ENCODE peak calls at places on chromosome 17, in five cellular contexts. M, W, Y, O and Z are unnamed samples.
A peak's percentile ranks its signal among the peaks of the same experiment; 100 is the strongest.

GRCh38 chr17:30113213-30113612 is 3.4 kb upstream of the NSRP1 start:
- DNase-seq in M (peak; percentile 65), O (no peak), W (peak; percentile 19), Y (no peak), Z (no peak)

GRCh38 chr17:15475620-15476354 is 8.4 kb upstream of the CDRT4 start:
- DNase-seq in O (no peak), M (no peak), W (no peak), Y (no peak), Z (no peak)

GRCh38 chr17:75876938-75877751 is 1.2 kb downstream of the TRIM47 start:
- DNase-seq in W (peak; percentile 75), O (peak; percentile 81), M (peak; percentile 88), Y (peak; percentile 98), Z (peak; percentile 94)

GRCh38 chr17:1643999-1644492 is 1.5 kb downstream of the SCARF1 start:
- DNase-seq in W (no peak), O (no peak), Y (no peak), M (no peak), Z (peak; percentile 32)

GRCh38 chr17:17792143-17792550 is 44.6 kb downstream of the SREBF1 start:
- DNase-seq in M (no peak), O (no peak), Y (no peak), W (no peak), Z (no peak)

GRCh38 chr17:34811561-34811960 is 149.7 kb downstream of the CCT6B start:
- DNase-seq in Y (no peak), O (no peak), W (no peak), M (no peak), Z (no peak)

GRCh38 chr17:75531724-75532090 is 6.2 kb downstream of the LLGL2 start:
- DNase-seq in W (no peak), Y (no peak), O (no peak), M (no peak), Z (no peak)

GRCh38 chr17:66441012-66441703 is 138.7 kb downstream of the PRKCA start:
- DNase-seq in W (no peak), M (no peak), Y (no peak), O (no peak), Z (no peak)

GRCh38 chr17:16513858-16514257 is 21.9 kb upstream of the LRRC75A start:
- DNase-seq in Y (no peak), O (no peak), M (no peak), W (no peak), Z (no peak)

GRCh38 chr17:70629902-70630301 is 460.6 kb downstream of the KCNJ2 start:
- DNase-seq in O (no peak), W (no peak), Y (no peak), M (no peak), Z (no peak)

GRCh38 chr17:76252040-76252954 is 12.0 kb upstream of the RNF157 start:
- DNase-seq in Y (no peak), M (peak; percentile 65), O (peak; percentile 95), W (no peak), Z (no peak)

GRCh38 chr17:51848451-51848850 is 310.1 kb downstream of the CA10 start:
- DNase-seq in M (no peak), W (no peak), O (no peak), Y (no peak), Z (no peak)

GRCh38 chr17:17809527-17810373 is 27.0 kb downstream of the SREBF1 start:
- DNase-seq in W (peak; percentile 55), Y (peak; percentile 72), O (no peak), M (no peak), Z (no peak)

GRCh38 chr17:60910415-60910814 is 232.8 kb downstream of the BCAS3 start:
- DNase-seq in W (no peak), O (no peak), M (no peak), Y (no peak), Z (no peak)

GRCh38 chr17:62690168-62690897 is 62.9 kb downstream of the MRC2 start:
- DNase-seq in M (no peak), W (no peak), O (no peak), Y (no peak), Z (no peak)

GRCh38 chr17:16974569-16975265 is 2.8 kb upstream of the TNFRSF13B start:
- DNase-seq in M (no peak), O (no peak), Y (no peak), W (no peak), Z (no peak)

GRCh38 chr17:79153367-79154130 is 78.9 kb downstream of the ENGASE start:
- DNase-seq in W (no peak), O (no peak), M (no peak), Y (no peak), Z (no peak)

GRCh38 chr17:1724351-1724868 is at the start of gene WDR81:
- DNase-seq in Y (peak; percentile 91), M (peak; percentile 93), W (peak; percentile 92), O (peak; percentile 93), Z (peak; percentile 95)

GRCh38 chr17:48722201-48722907 is at the start of gene PRAC1:
- DNase-seq in Y (no peak), O (no peak), W (peak; percentile 93), M (no peak), Z (no peak)

GRCh38 chr17:19002191-19002590 is 2.4 kb downstream of the FAM83G start:
- DNase-seq in W (no peak), O (no peak), Y (no peak), M (no peak), Z (no peak)

GRCh38 chr17:11622468-11622867 is 24.2 kb downstream of the DNAH9 start:
- DNase-seq in M (no peak), O (no peak), Y (no peak), W (no peak), Z (no peak)

GRCh38 chr17:2101448-2102257 is 46.8 kb downstream of the HIC1 start:
- DNase-seq in O (no peak), Y (peak; percentile 70), M (peak; percentile 91), W (peak; percentile 91), Z (peak; percentile 52)

GRCh38 chr17:5758651-5759050 is 174.3 kb upstream of the NLRP1 start:
- DNase-seq in W (no peak), M (no peak), O (no peak), Y (no peak), Z (no peak)

GRCh38 chr17:14038206-14038605 is 31.1 kb upstream of the COX10 start:
- DNase-seq in O (no peak), M (no peak), Y (no peak), W (no peak), Z (no peak)

GRCh38 chr17:74825003-74825627 is 34.6 kb downstream of the GRIN2C start:
- DNase-seq in Y (no peak), M (no peak), O (no peak), W (no peak), Z (no peak)

GRCh38 chr17:247767-248166 is 66.3 kb upstream of the DOC2B start:
- DNase-seq in W (no peak), M (peak; percentile 55), O (no peak), Y (peak; percentile 26), Z (peak; percentile 18)

GRCh38 chr17:77440571-77440981 is 299.8 kb downstream of the SEC14L1 start:
- DNase-seq in M (no peak), Y (no peak), W (no peak), O (no peak), Z (no peak)

GRCh38 chr17:45844695-45845375 is at the start of gene SPPL2C:
- DNase-seq in M (no peak), O (no peak), Y (no peak), W (no peak), Z (no peak)

GRCh38 chr17:50483266-50483665 is 4.6 kb downstream of the RSAD1 start:
- DNase-seq in W (no peak), O (no peak), Y (no peak), M (no peak), Z (peak; percentile 57)
- H3K4me3 ChIP-seq in W (no peak overlapping the region), O (no peak overlapping the region), Y (no peak overlapping the region), M (no peak overlapping the region), Z (no peak overlapping the region)

DNA sequence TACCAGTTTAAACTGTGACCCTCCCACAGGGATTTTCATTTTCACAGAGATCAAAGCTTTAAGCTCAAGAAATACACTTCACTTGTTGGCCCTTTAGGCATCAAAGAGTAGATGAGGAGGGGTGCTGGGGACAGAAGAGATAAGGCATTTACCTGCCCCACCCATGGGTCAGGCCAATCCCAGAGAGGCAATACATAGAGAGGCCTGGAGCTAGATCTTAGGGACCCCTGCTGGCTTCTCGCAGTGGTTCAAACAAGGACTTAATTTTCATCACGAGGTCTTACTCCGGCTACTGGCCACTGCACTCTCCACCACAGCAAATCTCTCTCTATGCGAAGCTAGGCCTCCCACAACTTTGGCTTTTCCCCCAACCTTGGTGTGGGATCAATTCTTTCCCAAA is 46.6 kb downstream of the NOG start:
- DNase-seq in Y (no peak), W (no peak), O (no peak), M (no peak), Z (no peak)
- TF ChIP-seq POLR2A in Y (no peak), W (no peak), O (no peak), M (no peak), Z (no peak)

GRCh38 chr17:59652119-59652518 is 32.4 kb downstream of the CLTC start:
- DNase-seq in O (no peak), W (no peak), Y (no peak), M (no peak), Z (no peak)
- H3K36me3 ChIP-seq in O (no peaks in the 10 kb centered on the region), W (no peaks in the 10 kb centered on the region), Y (no peaks in the 10 kb centered on the region), M (peaks cover 100% of the 10 kb centered on the region), Z (peaks cover 100% of the 10 kb centered on the region)

DNA sequence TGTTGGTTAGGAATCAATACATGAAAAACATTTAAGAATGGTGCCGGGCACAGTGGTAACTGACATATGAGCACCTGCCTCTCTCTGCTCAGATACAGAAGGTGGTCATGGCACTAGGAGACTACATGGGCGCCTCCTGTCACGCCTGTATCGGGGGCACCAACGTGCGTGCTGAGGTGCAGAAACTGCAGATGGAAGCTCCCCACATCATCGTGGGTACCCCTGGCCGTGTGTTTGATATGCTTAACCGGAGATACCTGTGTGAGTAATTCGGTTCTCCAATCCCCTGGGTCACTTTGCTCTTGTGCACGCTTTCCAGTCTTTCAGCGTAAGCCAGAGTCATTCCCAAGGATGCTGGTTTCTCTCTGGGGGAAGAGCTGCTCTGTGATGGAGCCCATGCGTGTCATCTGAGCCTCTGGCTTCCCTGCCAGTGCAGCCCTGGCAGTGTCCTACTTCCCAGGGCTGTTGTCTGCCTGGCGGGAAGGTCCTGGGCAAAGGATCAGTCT is 3.0 kb upstream of the CD68 start:
- DNase-seq in W (no peak), O (no peak), M (no peak), Y (no peak), Z (no peak)
- H3K4me3 ChIP-seq in W (no peak overlapping the region), O (no peak overlapping the region), M (no peak overlapping the region), Y (no peak overlapping the region), Z (no peak overlapping the region)

GRCh38 chr17:4533522-4534502 is 21.4 kb downstream of the MYBBP1A start:
- DNase-seq in Y (no peak), O (no peak), M (peak; percentile 76), W (no peak), Z (no peak)
- TF ChIP-seq POLR2A in Y (no peak), O (no peak), M (no peak), W (no peak), Z (no peak)

GRCh38 chr17:81460856-81461460 is 51.6 kb downstream of the ACTG1 start:
- DNase-seq in O (no peak), W (no peak), M (peak; percentile 84), Y (no peak), Z (no peak)
- H3K36me3 ChIP-seq in O (no peaks in the 10 kb centered on the region), W (no peaks in the 10 kb centered on the region), M (peaks cover 58% of the 10 kb centered on the region), Y (no peaks in the 10 kb centered on the region), Z (peaks cover 50% of the 10 kb centered on the region)

GRCh38 chr17:41915566-41915965 is 3.2 kb downstream of the ACLY start:
- DNase-seq in O (no peak), Y (no peak), M (no peak), W (no peak), Z (no peak)
- H3K4me3 ChIP-seq in O (no peak overlapping the region), Y (no peak overlapping the region), M (no peak overlapping the region), W (no peak overlapping the region), Z (no peak overlapping the region)

GRCh38 chr17:59688008-59688407 is 19.2 kb downstream of the PTRH2 start:
- DNase-seq in M (no peak), Y (no peak), O (no peak), W (no peak), Z (no peak)
- TF ChIP-seq POLR2A in M (no peak), Y (no peak), O (no peak), W (no peak), Z (no peak)